ENCODE peak calls at places on chromosome 1, in four cellular contexts. G is right lobe of liver, L is Calu3, S is HTR-8/SVneo. F is an unnamed sample.

GRCh38 chr1:194047921-194048320 is 861.5 kb upstream of the B3GALT2 start:
- DNase-seq in L (no peak), G (no peak), S (no peak), F (no peak)

GRCh38 chr1:93820554-93821411 is 58.2 kb downstream of the DNTTIP2 start:
- DNase-seq in L (no peak), S (no peak), G (no peak), F (no peak)

GRCh38 chr1:87852410-87853202 is 523.9 kb downstream of the LMO4 start:
- DNase-seq in L (no peak), S (no peak), G (no peak), F (no peak)

GRCh38 chr1:115189814-115190541 is 100.7 kb upstream of the TSPAN2 start:
- DNase-seq in L (no peak), S (peak), G (no peak), F (peak)

GRCh38 chr1:214514032-214514818 is 37.2 kb downstream of the PTPN14 start:
- DNase-seq in G (no peak), S (no peak), L (no peak), F (no peak)

GRCh38 chr1:2389644-2390043 is 1.7 kb downstream of the MORN1 start:
- DNase-seq in L (no peak), G (no peak), S (no peak), F (no peak)

GRCh38 chr1:191695865-191696264 is 462.4 kb upstream of the RGS18 start:
- DNase-seq in L (no peak), S (no peak), G (no peak), F (no peak)

GRCh38 chr1:214216779-214217178 is 64.2 kb upstream of the SMYD2 start:
- DNase-seq in L (peak), G (no peak), S (no peak), F (no peak)

GRCh38 chr1:12276225-12276624 is 46.4 kb downstream of the VPS13D start:
- DNase-seq in S (no peak), L (no peak), G (no peak), F (peak)